ENCODE peak calls at places on chromosomes 13 and 19, in seven cellular contexts. Y, R, P, S, E, B and A are unnamed samples.

GRCh38 chr13:97308735-97309429 is 86.7 kb downstream of the MBNL2 start:
- DNase-seq in Y (no peak), R (no peak), P (peak), S (no peak), E (no peak), B (no peak), A (no peak)

GRCh38 chr19:33175156-33175782 is 18.9 kb upstream of the LRP3 start:
- DNase-seq in Y (no peak), R (no peak), P (no peak), S (no peak), E (no peak), B (no peak), A (no peak)

GRCh38 chr13:82847595-82847994 is 1034.7 kb downstream of the SLITRK1 start:
- DNase-seq in Y (no peak), R (no peak), P (no peak), S (no peak), E (no peak), B (no peak), A (peak)

GRCh38 chr19:1001538-1002166 is 1.4 kb downstream of the GRIN3B start:
- DNase-seq in Y (peak), R (no peak), P (no peak), S (peak), E (no peak), B (peak), A (no peak)

GRCh38 chr13:75566658-75567057 is 17.1 kb downstream of the UCHL3 start:
- DNase-seq in Y (no peak), R (no peak), P (peak), S (no peak), E (peak), B (no peak), A (peak)

GRCh38 chr13:35856084-35856483 is 275.1 kb downstream of the DCLK1 start:
- DNase-seq in Y (no peak), R (no peak), P (no peak), S (no peak), E (no peak), B (no peak), A (no peak)

GRCh38 chr13:98450495-98451167 is 126.3 kb downstream of the STK24 start:
- DNase-seq in Y (no peak), R (no peak), P (no peak), S (no peak), E (peak), B (no peak), A (no peak)

GRCh38 chr13:43154083-43154739 is 130.8 kb downstream of the DNAJC15 start:
- DNase-seq in Y (no peak), R (no peak), P (no peak), S (no peak), E (no peak), B (no peak), A (peak)

DNA sequence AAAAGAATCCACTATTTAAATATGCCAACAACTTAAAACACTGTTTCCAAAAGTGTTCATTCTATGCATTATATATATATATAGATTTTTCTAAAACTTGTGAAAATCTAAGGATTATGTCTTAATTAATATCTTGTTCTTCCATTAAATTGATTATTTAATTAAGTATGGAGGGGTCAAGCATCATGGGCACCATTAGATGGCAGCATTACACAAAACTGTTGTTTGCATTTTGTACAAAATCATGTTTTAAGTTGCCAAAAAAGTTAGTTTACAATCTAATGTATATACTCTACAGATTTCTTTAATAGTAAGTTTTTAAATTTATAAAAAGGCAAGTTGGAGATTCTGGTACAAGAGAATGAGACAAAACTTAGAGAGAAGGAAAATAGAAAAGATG is 213.2 kb upstream of the EDNRB start:
- DNase-seq in Y (no peak), R (no peak), P (peak), S (no peak), E (no peak), B (no peak), A (peak)
- TF ChIP-seq CTCF in Y (peak), R (peak), P (peak), S (no peak), E (peak), B (no peak), A (peak)

GRCh38 chr13:29589967-29590366 is 5.5 kb downstream of the SLC7A1 start:
- DNase-seq in Y (no peak), R (no peak), P (no peak), S (peak), E (no peak), B (peak), A (no peak)
- TF ChIP-seq CTCF in Y (no peak), R (no peak), P (peak), S (no peak), E (peak), B (no peak), A (peak)

DNA sequence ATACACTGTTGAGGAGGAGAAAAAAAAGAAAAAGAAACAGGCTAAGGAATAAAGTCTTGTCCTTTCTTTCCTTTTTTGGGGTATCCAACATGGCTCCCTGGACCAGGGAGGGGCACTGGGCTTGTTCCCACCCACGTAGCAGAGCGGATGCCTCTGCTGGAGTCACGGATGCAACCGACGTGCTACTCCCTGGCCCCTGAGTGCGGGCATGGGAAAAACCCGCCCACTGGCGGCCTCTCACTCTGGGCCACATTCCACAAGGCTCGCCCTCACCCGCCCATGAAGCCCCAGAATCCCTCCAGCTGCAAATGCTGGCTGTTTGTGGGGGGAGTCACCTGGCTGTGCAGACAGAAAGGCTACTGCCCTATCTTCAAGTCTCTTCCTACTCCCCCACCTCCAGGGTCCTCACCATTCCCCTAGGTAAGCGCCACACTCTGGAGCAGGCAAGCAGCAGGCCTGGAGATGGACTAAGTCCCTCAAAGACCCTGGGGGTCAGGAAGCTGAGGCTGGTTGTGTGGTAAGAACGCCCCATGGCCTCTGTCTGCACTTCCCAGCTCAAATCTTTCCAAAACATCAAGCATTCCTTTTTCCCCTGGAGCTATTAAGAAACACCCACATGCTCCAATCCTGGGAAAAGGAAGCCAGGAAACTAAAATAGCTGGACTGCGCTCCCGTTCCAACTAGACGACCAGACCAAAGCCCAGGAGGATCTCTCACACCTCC is 17.8 kb upstream of the EPHX3 start:
- DNase-seq in Y (no peak), R (no peak), P (peak), S (no peak), E (peak), B (no peak), A (peak)
- TF ChIP-seq CTCF in Y (no peak), R (no peak), P (no peak), S (no peak), E (peak), B (no peak), A (no peak)

GRCh38 chr13:109996404-109996960 is 210.1 kb upstream of the IRS2 start:
- DNase-seq in Y (no peak), R (no peak), P (no peak), S (no peak), E (no peak), B (no peak), A (no peak)
- TF ChIP-seq CTCF in Y (no peak), R (no peak), P (no peak), S (no peak), E (no peak), B (no peak), A (no peak)

GRCh38 chr19:10001899-10002298 is 8.4 kb downstream of the COL5A3 start:
- DNase-seq in Y (no peak), R (no peak), P (no peak), S (peak), E (no peak), B (no peak), A (no peak)
- TF ChIP-seq CTCF in Y (no peak), R (peak), P (peak), S (peak), E (peak), B (no peak), A (peak)